ENCODE peak calls at places on chromosomes 3 and 15, in seven cellular contexts. K is adrenal gland; C is activated CD8-positive, alpha-beta memory T cell treated with anti-CD3 and anti-CD28 coated beads, Interleukin-2, amount 50 U/mL, for 48 hours; F is amniotic stem cell; R is iris pigment epithelial cell; L is HFFc6; G is endodermal cell. D is an unnamed sample.

GRCh38 chr3:60431599-60431958 is 819.7 kb downstream of the FHIT start:
- DNase-seq in K (no peak), C (no peak), F (no peak), R (peak), L (no peak), G (peak), D (peak)

GRCh38 chr3:168989396-168989795 is 674.1 kb downstream of the MECOM start:
- DNase-seq in K (no peak), C (no peak), F (no peak), R (peak), L (no peak), G (no peak), D (no peak)

GRCh38 chr3:187935623-187936156 is 190.4 kb upstream of the BCL6 start:
- DNase-seq in K (no peak), C (peak), F (no peak), R (no peak), L (no peak), G (no peak), D (no peak)

GRCh38 chr3:148643389-148643840 is 54.3 kb upstream of the AGTR1 start:
- DNase-seq in K (no peak), C (no peak), F (peak), R (peak), L (peak), G (no peak), D (no peak)

GRCh38 chr15:90883971-90884718 is at the start of gene FES:
- DNase-seq in K (peak), C (no peak), F (no peak), R (peak), L (no peak), G (peak), D (peak)

GRCh38 chr3:123329636-123330340 is 119.1 kb downstream of the ADCY5 start:
- DNase-seq in K (peak), C (no peak), F (no peak), R (no peak), L (no peak), G (no peak), D (no peak)

GRCh38 chr3:157417247-157417646 is 19.4 kb upstream of the PTX3 start:
- DNase-seq in K (no peak), C (no peak), F (no peak), R (no peak), L (no peak), G (no peak), D (no peak)

GRCh38 chr3:189789432-189789831 is 158.2 kb downstream of the TP63 start:
- DNase-seq in K (no peak), C (no peak), F (no peak), R (no peak), L (no peak), G (no peak), D (no peak)

GRCh38 chr3:177420643-177421042 is 223.4 kb upstream of the TBL1XR1 start:
- DNase-seq in K (no peak), C (no peak), F (no peak), R (peak), L (peak), G (no peak), D (no peak)

GRCh38 chr3:117774130-117774529 is 1064.6 kb downstream of the TUSC7 start:
- DNase-seq in K (no peak), C (no peak), F (no peak), R (no peak), L (no peak), G (no peak), D (no peak)

GRCh38 chr15:89776274-89777072 is at the start of gene MESP2:
- DNase-seq in K (peak), C (peak), F (no peak), R (peak), L (peak), G (peak), D (peak)